ENCODE peak calls at places on chromosomes 11 and 22, in seven cellular contexts. B is H1, O is transverse colon, K is A549, S is suprapubic skin, T is GM12878, Z is ovary. J is an unnamed sample. For H3K4me1, the result is how much of the 10 kb centered on the place peaks cover.

GRCh38 chr22:38419121-38419863 is 35.7 kb downstream of the KCNJ4 start:
- DNase-seq in B (no peak), O (no peak), K (no peak), S (no peak), T (no peak), Z (no peak), J (no peak)

GRCh38 chr22:24843048-24843447 is 37.0 kb downstream of the SGSM1 start:
- DNase-seq in B (no peak), O (no peak), K (no peak), S (no peak), T (no peak), Z (no peak), J (no peak)

GRCh38 chr11:114156131-114156581 is 96.6 kb downstream of the ZBTB16 start:
- DNase-seq in B (no peak), O (no peak), K (no peak), S (no peak), T (no peak), Z (no peak), J (no peak)

GRCh38 chr11:73804712-73805111 is 17.0 kb downstream of the MRPL48 start:
- DNase-seq in B (no peak), O (no peak), K (no peak), S (no peak), T (no peak), Z (no peak), J (no peak)

GRCh38 chr11:1086171-1087102 is 11.8 kb downstream of the MUC2 start:
- DNase-seq in B (no peak), O (no peak), K (no peak), S (peak), T (no peak), Z (peak), J (no peak)

GRCh38 chr22:21933413-21933812 is 19.2 kb downstream of the PPM1F start:
- DNase-seq in B (no peak), O (no peak), K (no peak), S (no peak), T (no peak), Z (no peak), J (no peak)

GRCh38 chr11:69569306-69570200 is 71.4 kb upstream of the CCND1 start:
- DNase-seq in B (no peak), O (no peak), K (no peak), S (peak), T (no peak), Z (no peak), J (no peak)

GRCh38 chr11:18844753-18845367 is 53.3 kb upstream of the PTPN5 start:
- DNase-seq in B (no peak), O (no peak), K (peak), S (no peak), T (no peak), Z (no peak), J (no peak)

GRCh38 chr11:118521892-118522311 is 5.4 kb upstream of the TTC36 start:
- DNase-seq in B (no peak), O (no peak), K (no peak), S (no peak), T (peak), Z (peak), J (no peak)

GRCh38 chr11:35598254-35599125 is 19.8 kb upstream of the FJX1 start:
- DNase-seq in B (no peak), O (no peak), K (peak), S (no peak), T (peak), Z (no peak), J (no peak)

GRCh38 chr11:46119352-46120216 is 1.7 kb downstream of the PHF21A start:
- DNase-seq in B (no peak), O (peak), K (peak), S (no peak), T (no peak), Z (peak), J (peak)

GRCh38 chr22:35564975-35565867 is 24.6 kb downstream of the RASD2 start:
- DNase-seq in B (no peak), O (no peak), K (no peak), S (no peak), T (no peak), Z (no peak), J (no peak)

GRCh38 chr11:116404143-116404800 is 368.5 kb downstream of the BUD13 start:
- DNase-seq in B (no peak), O (no peak), K (no peak), S (no peak), T (no peak), Z (no peak), J (no peak)

GRCh38 chr11:47946682-47947575 is 33.4 kb upstream of the PTPRJ start:
- DNase-seq in B (no peak), O (peak), K (peak), S (peak), T (no peak), Z (peak), J (no peak)

GRCh38 chr11:120272303-120272702 is 32.4 kb downstream of the POU2F3 start:
- DNase-seq in B (no peak), O (no peak), K (no peak), S (no peak), T (no peak), Z (no peak), J (no peak)

GRCh38 chr11:69791266-69791665 is 16.1 kb upstream of the FGF4 start:
- DNase-seq in B (no peak), O (no peak), K (no peak), S (no peak), T (no peak), Z (no peak), J (no peak)

GRCh38 chr22:18144105-18144504 is 5.9 kb upstream of the USP18 start:
- DNase-seq in B (no peak), O (no peak), K (no peak), S (no peak), T (no peak), Z (no peak), J (no peak)

GRCh38 chr22:26606611-26607010 is 11.2 kb downstream of the CRYBB1 start:
- DNase-seq in B (no peak), O (no peak), K (peak), S (no peak), T (no peak), Z (no peak), J (no peak)
- H3K4me1 ChIP-seq in B (under half), O (under half), K (under half), S (under half), T (under half), Z (under half), J (under half)

GRCh38 chr11:75478690-75479597 is 45.9 kb upstream of the KLHL35 start:
- DNase-seq in B (no peak), O (no peak), K (no peak), S (no peak), T (no peak), Z (no peak), J (no peak)
- TF ChIP-seq EP300 in B (no peak), O (no peak), K (no peak), S (no peak), T (no peak), Z (no peak), J (no peak)

GRCh38 chr11:67286621-67287333 is 2.3 kb upstream of the ANKRD13D start:
- DNase-seq in B (no peak), O (no peak), K (no peak), S (no peak), T (no peak), Z (peak), J (peak)
- TF ChIP-seq CTCF in B (no peak), O (no peak), K (no peak), S (no peak), T (peak), Z (no peak), J (no peak)

GRCh38 chr22:27405672-27406388 is 395.7 kb downstream of the MN1 start:
- DNase-seq in B (peak), O (peak), K (peak), S (no peak), T (no peak), Z (peak), J (no peak)

GRCh38 chr22:27407369-27407985 is 394.1 kb downstream of the MN1 start:
- DNase-seq in B (no peak), O (no peak), K (no peak), S (no peak), T (no peak), Z (no peak), J (peak)

GRCh38 chr22:27409299-27409698 is 392.3 kb downstream of the MN1 start:
- DNase-seq in B (no peak), O (no peak), K (no peak), S (no peak), T (no peak), Z (no peak), J (no peak)

GRCh38 chr22:27408068-27408467 is 393.5 kb downstream of the MN1 start:
- DNase-seq in B (no peak), O (no peak), K (no peak), S (no peak), T (no peak), Z (no peak), J (no peak)

DNA sequence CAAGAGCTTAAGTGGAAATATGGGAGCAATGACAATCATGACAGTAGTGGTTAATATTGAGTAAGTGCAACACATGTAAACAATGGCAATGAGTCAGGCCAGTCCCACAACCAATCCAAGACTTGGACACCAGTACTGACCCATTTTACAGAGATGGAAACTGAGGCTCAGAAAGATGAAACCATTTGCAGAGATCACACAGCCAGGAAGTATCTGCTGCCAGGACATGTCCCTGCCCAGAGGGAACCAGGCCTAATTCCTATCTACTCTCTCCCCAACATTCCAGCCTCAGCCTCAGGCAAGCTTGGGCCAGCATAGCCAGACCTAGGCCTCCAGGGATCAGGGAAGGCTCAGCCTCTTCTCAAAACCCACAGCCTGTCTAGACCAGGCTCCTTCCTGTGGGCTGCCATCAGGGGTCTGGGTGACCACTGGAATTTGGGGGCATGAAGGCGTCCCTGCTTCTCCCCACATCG is 395.1 kb downstream of the MN1 start:
- DNase-seq in B (no peak), O (no peak), K (no peak), S (no peak), T (no peak), Z (no peak), J (no peak)
- H3K4me1 ChIP-seq in B (under half), O (under half), K (under half), S (under half), T (under half), Z (under half), J (under half)

J was measured in upper lobe of left lung.